ENCODE peak calls at places on chromosome 21, in eight cellular contexts. T is gastrocnemius medialis, V is esophagus muscularis mucosa, W is uterus, A is A549, J is K562, L is body of pancreas, C is heart left ventricle. D is an unnamed sample.

GRCh38 chr21:25039461-25040380 is 567.6 kb downstream of the MRPL39 start:
- DNase-seq in T (no peak), V (no peak), W (no peak), A (no peak), J (no peak), L (no peak), C (no peak), D (no peak)

GRCh38 chr21:17610862-17611261 is 1.8 kb downstream of the BTG3 start:
- DNase-seq in T (no peak), V (no peak), W (peak; percentile 29), A (no peak), J (no peak), L (peak; percentile 3), C (no peak), D (no peak)

GRCh38 chr21:21740207-21740606 is 742.0 kb downstream of the NCAM2 start:
- DNase-seq in T (no peak), V (no peak), W (no peak), A (no peak), J (no peak), L (no peak), C (no peak), D (no peak)

GRCh38 chr21:46095106-46095719 is 2.7 kb upstream of the COL6A2 start:
- DNase-seq in T (no peak), V (peak; percentile 92), W (no peak), A (no peak), J (no peak), L (no peak), C (peak; percentile 20), D (peak; percentile 17)

GRCh38 chr21:22575165-22575584 is 1577.0 kb downstream of the NCAM2 start:
- DNase-seq in T (no peak), V (no peak), W (no peak), A (no peak), J (peak; percentile 8), L (no peak), C (no peak), D (no peak)

GRCh38 chr21:40936771-40937261 is 89.9 kb upstream of the DSCAM start:
- DNase-seq in T (no peak), V (peak; percentile 64), W (no peak), A (no peak), J (no peak), L (peak; percentile 20), C (no peak), D (no peak)

GRCh38 chr21:29056005-29056404 is 17.4 kb downstream of the CCT8 start:
- DNase-seq in T (no peak), V (no peak), W (no peak), A (no peak), J (no peak), L (no peak), C (no peak), D (no peak)

GRCh38 chr21:26273686-26274313 is 103.2 kb upstream of the APP start:
- DNase-seq in T (no peak), V (no peak), W (no peak), A (no peak), J (no peak), L (no peak), C (no peak), D (no peak)

GRCh38 chr21:20004353-20004752 is 993.9 kb upstream of the NCAM2 start:
- DNase-seq in T (no peak), V (no peak), W (no peak), A (no peak), J (no peak), L (peak; percentile 40), C (no peak), D (no peak)

GRCh38 chr21:28607545-28607944 is 385.1 kb downstream of the LTN1 start:
- DNase-seq in T (no peak), V (no peak), W (no peak), A (no peak), J (no peak), L (no peak), C (no peak), D (no peak)

GRCh38 chr21:45075606-45076244 is 1.3 kb downstream of the ADARB1 start:
- DNase-seq in T (no peak), V (no peak), W (no peak), A (no peak), J (no peak), L (no peak), C (no peak), D (no peak)

GRCh38 chr21:25916226-25916625 is 181.5 kb downstream of the GABPA start:
- DNase-seq in T (no peak), V (no peak), W (no peak), A (no peak), J (no peak), L (no peak), C (no peak), D (no peak)

GRCh38 chr21:26389971-26390641 is 183.0 kb downstream of the CYYR1 start:
- DNase-seq in T (no peak), V (no peak), W (no peak), A (peak; percentile 10), J (no peak), L (no peak), C (no peak), D (no peak)

GRCh38 chr21:26097475-26097874 is 73.1 kb downstream of the APP start:
- DNase-seq in T (no peak), V (no peak), W (no peak), A (no peak), J (no peak), L (no peak), C (no peak), D (no peak)

GRCh38 chr21:35658242-35658641 is 402.1 kb downstream of the SETD4 start:
- DNase-seq in T (no peak), V (no peak), W (no peak), A (no peak), J (no peak), L (peak; percentile 23), C (no peak), D (no peak)

GRCh38 chr21:35208117-35208516 is 159.0 kb upstream of the RUNX1 start:
- DNase-seq in T (no peak), V (no peak), W (no peak), A (no peak), J (no peak), L (no peak), C (peak; percentile 22), D (no peak)

GRCh38 chr21:46114963-46115362 is 17.1 kb downstream of the COL6A2 start:
- DNase-seq in T (no peak), V (no peak), W (peak; percentile 24), A (no peak), J (no peak), L (no peak), C (peak; percentile 18), D (no peak)

GRCh38 chr21:26847951-26848350 is 2.7 kb upstream of the ADAMTS1 start:
- DNase-seq in T (no peak), V (no peak), W (no peak), A (no peak), J (no peak), L (no peak), C (no peak), D (no peak)

GRCh38 chr21:27026501-27026900 is 59.6 kb upstream of the ADAMTS5 start:
- DNase-seq in T (no peak), V (no peak), W (no peak), A (no peak), J (no peak), L (no peak), C (no peak), D (no peak)

GRCh38 chr21:35204850-35205564 is 155.9 kb upstream of the RUNX1 start:
- DNase-seq in T (no peak), V (no peak), W (peak; percentile 76), A (no peak), J (peak; percentile 70), L (peak; percentile 86), C (peak; percentile 85), D (peak; percentile 19)

GRCh38 chr21:15063081-15063820 is 1.5 kb downstream of the NRIP1 start:
- DNase-seq in T (no peak), V (no peak), W (no peak), A (no peak), J (no peak), L (peak; percentile 6), C (no peak), D (no peak)

GRCh38 chr21:25562660-25563059 is 44.6 kb downstream of the MRPL39 start:
- DNase-seq in T (no peak), V (no peak), W (no peak), A (no peak), J (no peak), L (no peak), C (no peak), D (no peak)

GRCh38 chr21:30234643-30235042 is 18.7 kb upstream of the CLDN8 start:
- DNase-seq in T (no peak), V (no peak), W (no peak), A (no peak), J (no peak), L (no peak), C (no peak), D (no peak)

GRCh38 chr21:39379986-39380891 is 31.4 kb upstream of the HMGN1 start:
- DNase-seq in T (peak; percentile 86), V (peak; percentile 98), W (peak; percentile 96), A (peak; percentile 72), J (peak; percentile 97), L (peak; percentile 96), C (peak; percentile 96), D (peak; percentile 93)
- TF ChIP-seq POLR2A in T (peak; percentile 64), V (peak; percentile 28), W (peak; percentile 51), A (peak; percentile 48), J (peak; percentile 78), L (peak; percentile 57), C (no peak), D (no peak)

DNA sequence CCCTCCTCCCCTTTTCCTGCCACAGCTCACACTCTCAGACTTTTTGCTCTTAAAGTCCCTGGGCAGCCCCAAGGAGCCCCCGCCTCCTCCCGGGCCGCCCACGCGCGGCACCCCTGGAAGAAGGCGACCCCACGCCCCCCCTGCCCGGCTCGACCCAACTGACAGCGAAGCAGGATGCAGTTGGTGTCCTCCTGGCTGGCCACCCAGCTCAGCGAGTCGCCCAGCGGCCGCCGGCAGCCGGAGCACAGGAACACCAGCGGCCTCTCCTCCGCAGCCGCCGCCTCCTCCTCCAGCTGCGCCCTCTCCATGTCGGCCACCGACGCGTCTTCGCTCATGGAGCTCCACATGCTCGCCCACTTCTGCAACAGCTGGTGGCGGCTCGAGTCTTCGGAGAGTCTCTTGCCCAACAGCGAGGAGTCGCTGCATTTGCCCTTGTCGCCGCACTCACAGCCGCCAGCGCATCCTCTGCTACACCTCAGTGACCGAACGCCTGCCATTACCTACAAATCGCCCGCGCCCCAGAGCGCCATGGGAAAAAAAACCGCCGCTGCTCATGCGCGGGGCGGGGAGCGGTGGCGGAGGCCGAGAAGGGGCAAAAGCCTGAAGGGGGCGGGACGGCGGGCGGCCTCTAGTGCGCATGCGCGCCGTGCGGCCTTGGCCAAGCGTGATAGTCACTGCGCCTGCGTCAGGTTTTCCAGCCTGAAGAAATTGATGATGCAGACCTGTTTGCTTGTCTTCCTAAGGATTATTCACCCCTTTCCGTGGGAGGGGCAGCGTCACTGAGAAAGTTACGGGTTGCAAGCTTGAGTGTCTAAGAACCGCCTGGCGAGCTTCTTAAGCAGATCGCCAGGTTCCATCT is at the start of gene MIS18A:
- DNase-seq in T (peak; percentile 86), V (peak; percentile 98), W (peak; percentile 96), A (peak; percentile 62), J (peak; percentile 99), L (peak; percentile 97), C (peak; percentile 95), D (peak; percentile 99)
- TF ChIP-seq CTCF in T (no peak), V (no peak), W (peak; percentile 16), A (no peak), J (peak; percentile 4), L (no peak), C (no peak), D (no peak)

GRCh38 chr21:42685036-42685435 is 31.6 kb downstream of the PDE9A start:
- DNase-seq in T (no peak), V (no peak), W (no peak), A (no peak), J (no peak), L (no peak), C (no peak), D (no peak)
- TF ChIP-seq POLR2A in T (no peak), V (no peak), W (no peak), A (no peak), J (no peak), L (no peak), C (no peak), D (no peak)

GRCh38 chr21:33578959-33579542 is 9.4 kb downstream of the DONSON start:
- DNase-seq in T (no peak), V (no peak), W (no peak), A (no peak), J (no peak), L (no peak), C (no peak), D (no peak)
- TF ChIP-seq CTCF in T (no peak), V (no peak), W (no peak), A (no peak), J (no peak), L (no peak), C (no peak), D (no peak)